ENCODE peak calls at places on chromosome X, in nine cellular contexts. One of them, this sample, is unnamed.
A peak's percentile ranks its signal among the peaks of the same experiment; 100 is the strongest.

GRCh38 chrX:119552508-119552907 is 12.7 kb downstream of the STEEP1 start:
- DNase-seq in lower lobe of right lung: no peak
- DNase-seq in MG63: peak; percentile 15
- DNase-seq in T-helper 2 cell: no peak
- DNase-seq in kidney: no peak
- DNase-seq in NCI-H2081: no peak
- DNase-seq in heart left ventricle: no peak
- DNase-seq in activated CD4-positive, alpha-beta T cell treated with anti-CD3 and anti-CD28 coated beads for 48 hours: no peak
- DNase-seq in NCI-H82: no peak
- DNase-seq in this sample: no peak

GRCh38 chrX:102498732-102499131 is 17.8 kb downstream of the TMSB15A start:
- DNase-seq in NCI-H82: no peak
- DNase-seq in heart left ventricle: no peak
- DNase-seq in kidney: no peak
- DNase-seq in T-helper 2 cell: no peak
- DNase-seq in activated CD4-positive, alpha-beta T cell treated with anti-CD3 and anti-CD28 coated beads for 48 hours: no peak
- DNase-seq in NCI-H2081: no peak
- DNase-seq in MG63: no peak
- DNase-seq in lower lobe of right lung: no peak
- DNase-seq in this sample: no peak

GRCh38 chrX:133908223-133908622 is 77.2 kb downstream of the GPC3 start:
- DNase-seq in heart left ventricle: no peak
- DNase-seq in activated CD4-positive, alpha-beta T cell treated with anti-CD3 and anti-CD28 coated beads for 48 hours: no peak
- DNase-seq in MG63: no peak
- DNase-seq in kidney: no peak
- DNase-seq in NCI-H2081: no peak
- DNase-seq in NCI-H82: no peak
- DNase-seq in T-helper 2 cell: no peak
- DNase-seq in lower lobe of right lung: no peak
- DNase-seq in this sample: no peak

GRCh38 chrX:97389761-97390192 is 506.1 kb downstream of the RPA4 start:
- DNase-seq in NCI-H82: no peak
- DNase-seq in heart left ventricle: no peak
- DNase-seq in T-helper 2 cell: no peak
- DNase-seq in activated CD4-positive, alpha-beta T cell treated with anti-CD3 and anti-CD28 coated beads for 48 hours: no peak
- DNase-seq in MG63: peak; percentile 5
- DNase-seq in NCI-H2081: no peak
- DNase-seq in kidney: no peak
- DNase-seq in lower lobe of right lung: no peak
- DNase-seq in this sample: no peak

GRCh38 chrX:107646736-107647135 is 18.4 kb downstream of the PRPS1 start:
- DNase-seq in T-helper 2 cell: no peak
- DNase-seq in NCI-H82: no peak
- DNase-seq in kidney: no peak
- DNase-seq in NCI-H2081: no peak
- DNase-seq in lower lobe of right lung: no peak
- DNase-seq in heart left ventricle: no peak
- DNase-seq in activated CD4-positive, alpha-beta T cell treated with anti-CD3 and anti-CD28 coated beads for 48 hours: no peak
- DNase-seq in MG63: no peak
- DNase-seq in this sample: no peak

GRCh38 chrX:13864264-13864663 is 47.4 kb upstream of the GPM6B start:
- DNase-seq in lower lobe of right lung: no peak
- DNase-seq in NCI-H82: no peak
- DNase-seq in activated CD4-positive, alpha-beta T cell treated with anti-CD3 and anti-CD28 coated beads for 48 hours: no peak
- DNase-seq in T-helper 2 cell: no peak
- DNase-seq in MG63: peak; percentile 8
- DNase-seq in NCI-H2081: no peak
- DNase-seq in heart left ventricle: no peak
- DNase-seq in kidney: no peak
- DNase-seq in this sample: no peak

GRCh38 chrX:148466292-148466691 is 34.1 kb upstream of the AFF2 start:
- DNase-seq in kidney: no peak
- DNase-seq in NCI-H82: no peak
- DNase-seq in NCI-H2081: no peak
- DNase-seq in heart left ventricle: no peak
- DNase-seq in lower lobe of right lung: no peak
- DNase-seq in T-helper 2 cell: no peak
- DNase-seq in MG63: no peak
- DNase-seq in activated CD4-positive, alpha-beta T cell treated with anti-CD3 and anti-CD28 coated beads for 48 hours: no peak
- DNase-seq in this sample: no peak

GRCh38 chrX:100410901-100411801 is 1.1 kb upstream of the PCDH19 start:
- DNase-seq in activated CD4-positive, alpha-beta T cell treated with anti-CD3 and anti-CD28 coated beads for 48 hours: no peak
- DNase-seq in heart left ventricle: no peak
- DNase-seq in T-helper 2 cell: no peak
- DNase-seq in NCI-H2081: no peak
- DNase-seq in NCI-H82: peak; percentile 40
- DNase-seq in lower lobe of right lung: no peak
- DNase-seq in MG63: peak; percentile 7
- DNase-seq in kidney: peak; percentile 68
- DNase-seq in this sample: no peak

GRCh38 chrX:49192722-49193328 is 6.7 kb upstream of the PRICKLE3 start:
- DNase-seq in NCI-H82: peak; percentile 31
- DNase-seq in activated CD4-positive, alpha-beta T cell treated with anti-CD3 and anti-CD28 coated beads for 48 hours: peak; percentile 59
- DNase-seq in T-helper 2 cell: no peak
- DNase-seq in heart left ventricle: no peak
- DNase-seq in MG63: no peak
- DNase-seq in kidney: no peak
- DNase-seq in lower lobe of right lung: no peak
- DNase-seq in NCI-H2081: peak; percentile 8
- DNase-seq in this sample: peak; percentile 22

GRCh38 chrX:43618376-43619205 is 37.5 kb upstream of the MAOA start:
- DNase-seq in MG63: no peak
- DNase-seq in NCI-H82: no peak
- DNase-seq in activated CD4-positive, alpha-beta T cell treated with anti-CD3 and anti-CD28 coated beads for 48 hours: no peak
- DNase-seq in heart left ventricle: no peak
- DNase-seq in kidney: no peak
- DNase-seq in T-helper 2 cell: no peak
- DNase-seq in lower lobe of right lung: no peak
- DNase-seq in NCI-H2081: peak; percentile 1
- DNase-seq in this sample: no peak

GRCh38 chrX:133928365-133928764 is 57.0 kb downstream of the GPC3 start:
- DNase-seq in activated CD4-positive, alpha-beta T cell treated with anti-CD3 and anti-CD28 coated beads for 48 hours: no peak
- DNase-seq in lower lobe of right lung: no peak
- DNase-seq in kidney: no peak
- DNase-seq in T-helper 2 cell: no peak
- DNase-seq in MG63: no peak
- DNase-seq in NCI-H2081: no peak
- DNase-seq in NCI-H82: no peak
- DNase-seq in heart left ventricle: no peak
- DNase-seq in this sample: no peak

GRCh38 chrX:57772637-57773036 is 92.6 kb upstream of the NLRP2B start:
- DNase-seq in kidney: no peak
- DNase-seq in activated CD4-positive, alpha-beta T cell treated with anti-CD3 and anti-CD28 coated beads for 48 hours: no peak
- DNase-seq in MG63: no peak
- DNase-seq in lower lobe of right lung: no peak
- DNase-seq in NCI-H82: peak; percentile 16
- DNase-seq in heart left ventricle: no peak
- DNase-seq in NCI-H2081: no peak
- DNase-seq in T-helper 2 cell: no peak
- DNase-seq in this sample: no peak

GRCh38 chrX:21657318-21658151 is 595 bp downstream of the KLHL34 start:
- DNase-seq in lower lobe of right lung: no peak
- DNase-seq in NCI-H2081: no peak
- DNase-seq in T-helper 2 cell: no peak
- DNase-seq in activated CD4-positive, alpha-beta T cell treated with anti-CD3 and anti-CD28 coated beads for 48 hours: peak; percentile 11
- DNase-seq in kidney: peak; percentile 58
- DNase-seq in NCI-H82: no peak
- DNase-seq in MG63: no peak
- DNase-seq in heart left ventricle: no peak
- DNase-seq in this sample: no peak

GRCh38 chrX:153926863-153927685 is 1.0 kb upstream of the ARHGAP4 start:
- DNase-seq in heart left ventricle: peak; percentile 64
- DNase-seq in NCI-H2081: peak; percentile 65
- DNase-seq in T-helper 2 cell: peak; percentile 45
- DNase-seq in MG63: peak; percentile 49
- DNase-seq in kidney: peak; percentile 85
- DNase-seq in activated CD4-positive, alpha-beta T cell treated with anti-CD3 and anti-CD28 coated beads for 48 hours: peak; percentile 76
- DNase-seq in NCI-H82: peak; percentile 65
- DNase-seq in lower lobe of right lung: peak; percentile 75
- DNase-seq in this sample: peak; percentile 56

GRCh38 chrX:101208152-101208905 is 11.3 kb upstream of the DRP2 start:
- DNase-seq in heart left ventricle: no peak
- DNase-seq in MG63: no peak
- DNase-seq in kidney: no peak
- DNase-seq in activated CD4-positive, alpha-beta T cell treated with anti-CD3 and anti-CD28 coated beads for 48 hours: no peak
- DNase-seq in NCI-H82: no peak
- DNase-seq in lower lobe of right lung: no peak
- DNase-seq in T-helper 2 cell: no peak
- DNase-seq in NCI-H2081: no peak
- DNase-seq in this sample: no peak

GRCh38 chrX:49155243-49155899 is 7.2 kb upstream of the MAGIX start:
- DNase-seq in activated CD4-positive, alpha-beta T cell treated with anti-CD3 and anti-CD28 coated beads for 48 hours: peak; percentile 57
- DNase-seq in heart left ventricle: no peak
- DNase-seq in lower lobe of right lung: no peak
- DNase-seq in MG63: peak; percentile 55
- DNase-seq in kidney: no peak
- DNase-seq in T-helper 2 cell: no peak
- DNase-seq in NCI-H2081: no peak
- DNase-seq in NCI-H82: peak; percentile 92
- DNase-seq in this sample: peak; percentile 34

GRCh38 chrX:107729558-107730297 is 45.9 kb downstream of the TSC22D3 start:
- DNase-seq in activated CD4-positive, alpha-beta T cell treated with anti-CD3 and anti-CD28 coated beads for 48 hours: peak; percentile 13
- DNase-seq in heart left ventricle: peak; percentile 78
- DNase-seq in kidney: no peak
- DNase-seq in NCI-H2081: peak; percentile 88
- DNase-seq in lower lobe of right lung: no peak
- DNase-seq in NCI-H82: peak; percentile 11
- DNase-seq in T-helper 2 cell: no peak
- DNase-seq in MG63: no peak
- DNase-seq in this sample: peak; percentile 61

GRCh38 chrX:9370888-9371287 is 94.0 kb upstream of the TBL1X start:
- DNase-seq in activated CD4-positive, alpha-beta T cell treated with anti-CD3 and anti-CD28 coated beads for 48 hours: no peak
- DNase-seq in T-helper 2 cell: no peak
- DNase-seq in kidney: no peak
- DNase-seq in NCI-H82: no peak
- DNase-seq in MG63: peak; percentile 55
- DNase-seq in NCI-H2081: no peak
- DNase-seq in lower lobe of right lung: no peak
- DNase-seq in heart left ventricle: no peak
- DNase-seq in this sample: no peak

GRCh38 chrX:71095555-71095970 is at the start of gene FOXO4:
- DNase-seq in T-helper 2 cell: peak; percentile 77
- DNase-seq in lower lobe of right lung: peak; percentile 94
- DNase-seq in NCI-H82: peak; percentile 95
- DNase-seq in activated CD4-positive, alpha-beta T cell treated with anti-CD3 and anti-CD28 coated beads for 48 hours: peak; percentile 90
- DNase-seq in heart left ventricle: peak; percentile 91
- DNase-seq in MG63: peak; percentile 84
- DNase-seq in kidney: peak; percentile 95
- DNase-seq in NCI-H2081: peak; percentile 90
- DNase-seq in this sample: peak; percentile 91

GRCh38 chrX:4091046-4091760 is 377.8 kb upstream of the PRKX start:
- DNase-seq in kidney: no peak
- DNase-seq in heart left ventricle: no peak
- DNase-seq in NCI-H82: no peak
- DNase-seq in activated CD4-positive, alpha-beta T cell treated with anti-CD3 and anti-CD28 coated beads for 48 hours: no peak
- DNase-seq in NCI-H2081: no peak
- DNase-seq in lower lobe of right lung: no peak
- DNase-seq in MG63: no peak
- DNase-seq in T-helper 2 cell: no peak
- DNase-seq in this sample: no peak

GRCh38 chrX:95754411-95754810 is 930.2 kb upstream of the DIAPH2 start:
- DNase-seq in kidney: no peak
- DNase-seq in MG63: peak; percentile 4
- DNase-seq in NCI-H82: no peak
- DNase-seq in heart left ventricle: no peak
- DNase-seq in activated CD4-positive, alpha-beta T cell treated with anti-CD3 and anti-CD28 coated beads for 48 hours: no peak
- DNase-seq in T-helper 2 cell: no peak
- DNase-seq in lower lobe of right lung: no peak
- DNase-seq in NCI-H2081: peak; percentile 72
- DNase-seq in this sample: no peak

GRCh38 chrX:39161856-39162255 is 360.6 kb downstream of the MID1IP1 start:
- DNase-seq in NCI-H2081: no peak
- DNase-seq in NCI-H82: no peak
- DNase-seq in kidney: no peak
- DNase-seq in activated CD4-positive, alpha-beta T cell treated with anti-CD3 and anti-CD28 coated beads for 48 hours: no peak
- DNase-seq in MG63: no peak
- DNase-seq in lower lobe of right lung: no peak
- DNase-seq in T-helper 2 cell: no peak
- DNase-seq in heart left ventricle: no peak
- DNase-seq in this sample: no peak

GRCh38 chrX:88612870-88613329 is 134.1 kb upstream of the CPXCR1 start:
- DNase-seq in heart left ventricle: no peak
- DNase-seq in NCI-H2081: no peak
- DNase-seq in lower lobe of right lung: no peak
- DNase-seq in NCI-H82: no peak
- DNase-seq in MG63: no peak
- DNase-seq in kidney: no peak
- DNase-seq in T-helper 2 cell: no peak
- DNase-seq in activated CD4-positive, alpha-beta T cell treated with anti-CD3 and anti-CD28 coated beads for 48 hours: no peak
- DNase-seq in this sample: no peak

GRCh38 chrX:48021026-48021900 is 14.5 kb downstream of the SPACA5 start:
- DNase-seq in lower lobe of right lung: peak; percentile 78
- DNase-seq in T-helper 2 cell: peak; percentile 52
- DNase-seq in MG63: peak; percentile 76
- DNase-seq in kidney: peak; percentile 84
- DNase-seq in NCI-H82: peak; percentile 92
- DNase-seq in activated CD4-positive, alpha-beta T cell treated with anti-CD3 and anti-CD28 coated beads for 48 hours: peak; percentile 81
- DNase-seq in heart left ventricle: peak; percentile 78
- DNase-seq in NCI-H2081: peak; percentile 86
- DNase-seq in this sample: peak; percentile 79

GRCh38 chrX:43718546-43718945 is 62.4 kb downstream of the MAOA start:
- DNase-seq in NCI-H2081: no peak
- DNase-seq in lower lobe of right lung: no peak
- DNase-seq in T-helper 2 cell: no peak
- DNase-seq in heart left ventricle: no peak
- DNase-seq in activated CD4-positive, alpha-beta T cell treated with anti-CD3 and anti-CD28 coated beads for 48 hours: no peak
- DNase-seq in NCI-H82: no peak
- DNase-seq in kidney: no peak
- DNase-seq in MG63: no peak
- DNase-seq in this sample: no peak